ENCODE peak calls at places on chromosomes 2 and 18, in nine cellular contexts. One of them, this sample, is unnamed.

GRCh38 chr2:16244153-16244965 is 304.0 kb downstream of the MYCN start:
- DNase-seq in K562: no peak
- DNase-seq in GM23338: no peak
- DNase-seq in HCT116: no peak
- DNase-seq in OCI-LY7: no peak
- DNase-seq in endothelial cell of umbilical vein: no peak
- DNase-seq in neural progenitor cell: no peak
- DNase-seq in fibroblast of lung: no peak
- DNase-seq in astrocyte: no peak
- DNase-seq in this sample: no peak

GRCh38 chr2:47741101-47741500 is 41.8 kb upstream of the MSH6 start:
- DNase-seq in HCT116: no peak
- DNase-seq in endothelial cell of umbilical vein: no peak
- DNase-seq in neural progenitor cell: no peak
- DNase-seq in K562: no peak
- DNase-seq in astrocyte: no peak
- DNase-seq in fibroblast of lung: no peak
- DNase-seq in OCI-LY7: no peak
- DNase-seq in GM23338: no peak
- DNase-seq in this sample: no peak

GRCh38 chr18:43665239-43665788 is 388.0 kb upstream of the SYT4 start:
- DNase-seq in fibroblast of lung: peak; percentile 93
- DNase-seq in OCI-LY7: no peak
- DNase-seq in astrocyte: peak; percentile 89
- DNase-seq in endothelial cell of umbilical vein: no peak
- DNase-seq in neural progenitor cell: no peak
- DNase-seq in HCT116: no peak
- DNase-seq in GM23338: no peak
- DNase-seq in K562: no peak
- DNase-seq in this sample: no peak

GRCh38 chr18:52451252-52451651 is 111.3 kb downstream of the DCC start:
- DNase-seq in K562: no peak
- DNase-seq in fibroblast of lung: no peak
- DNase-seq in astrocyte: no peak
- DNase-seq in OCI-LY7: no peak
- DNase-seq in GM23338: no peak
- DNase-seq in neural progenitor cell: peak; percentile 9
- DNase-seq in endothelial cell of umbilical vein: no peak
- DNase-seq in HCT116: no peak
- DNase-seq in this sample: no peak

GRCh38 chr2:197866449-197866848 is 62.1 kb downstream of the PLCL1 start:
- DNase-seq in GM23338: no peak
- DNase-seq in fibroblast of lung: no peak
- DNase-seq in neural progenitor cell: no peak
- DNase-seq in K562: no peak
- DNase-seq in OCI-LY7: no peak
- DNase-seq in astrocyte: no peak
- DNase-seq in endothelial cell of umbilical vein: no peak
- DNase-seq in HCT116: no peak
- DNase-seq in this sample: no peak

GRCh38 chr18:75112486-75113096 is 96.3 kb downstream of the PTGR3 start:
- DNase-seq in endothelial cell of umbilical vein: no peak
- DNase-seq in OCI-LY7: no peak
- DNase-seq in K562: no peak
- DNase-seq in fibroblast of lung: no peak
- DNase-seq in HCT116: no peak
- DNase-seq in astrocyte: no peak
- DNase-seq in neural progenitor cell: no peak
- DNase-seq in GM23338: no peak
- DNase-seq in this sample: no peak

GRCh38 chr2:181396575-181397062 is 60.6 kb upstream of the ITGA4 start:
- DNase-seq in astrocyte: peak; percentile 72
- DNase-seq in endothelial cell of umbilical vein: no peak
- DNase-seq in HCT116: no peak
- DNase-seq in K562: no peak
- DNase-seq in GM23338: no peak
- DNase-seq in neural progenitor cell: no peak
- DNase-seq in OCI-LY7: peak; percentile 35
- DNase-seq in fibroblast of lung: peak; percentile 71
- DNase-seq in this sample: no peak

GRCh38 chr18:64110692-64111480 is 38.0 kb downstream of the LINC00305 start:
- DNase-seq in fibroblast of lung: no peak
- DNase-seq in GM23338: no peak
- DNase-seq in endothelial cell of umbilical vein: no peak
- DNase-seq in astrocyte: no peak
- DNase-seq in neural progenitor cell: no peak
- DNase-seq in OCI-LY7: no peak
- DNase-seq in HCT116: no peak
- DNase-seq in K562: no peak
- DNase-seq in this sample: no peak

GRCh38 chr2:238408615-238409340 is 17.9 kb upstream of the ASB1 start:
- DNase-seq in endothelial cell of umbilical vein: no peak
- DNase-seq in OCI-LY7: no peak
- DNase-seq in HCT116: no peak
- DNase-seq in astrocyte: no peak
- DNase-seq in K562: no peak
- DNase-seq in neural progenitor cell: no peak
- DNase-seq in fibroblast of lung: no peak
- DNase-seq in GM23338: no peak
- DNase-seq in this sample: no peak

GRCh38 chr2:217996345-217996744 is 6.5 kb downstream of the TNS1 start:
- DNase-seq in K562: no peak
- DNase-seq in endothelial cell of umbilical vein: no peak
- DNase-seq in fibroblast of lung: peak; percentile 80
- DNase-seq in neural progenitor cell: no peak
- DNase-seq in OCI-LY7: no peak
- DNase-seq in HCT116: no peak
- DNase-seq in astrocyte: peak; percentile 69
- DNase-seq in GM23338: no peak
- DNase-seq in this sample: no peak

GRCh38 chr2:33670392-33670937 is 71.4 kb upstream of the FAM98A start:
- DNase-seq in astrocyte: no peak
- DNase-seq in endothelial cell of umbilical vein: no peak
- DNase-seq in fibroblast of lung: no peak
- DNase-seq in GM23338: peak; percentile 70
- DNase-seq in HCT116: peak; percentile 16
- DNase-seq in OCI-LY7: no peak
- DNase-seq in K562: peak; percentile 7
- DNase-seq in neural progenitor cell: peak; percentile 9
- DNase-seq in this sample: peak; percentile 61

GRCh38 chr2:63851912-63852311 is 10.2 kb downstream of the UGP2 start:
- DNase-seq in K562: no peak
- DNase-seq in GM23338: no peak
- DNase-seq in neural progenitor cell: no peak
- DNase-seq in HCT116: no peak
- DNase-seq in OCI-LY7: no peak
- DNase-seq in fibroblast of lung: no peak
- DNase-seq in endothelial cell of umbilical vein: no peak
- DNase-seq in astrocyte: no peak
- DNase-seq in this sample: no peak

GRCh38 chr2:179954026-179954425 is 53.1 kb downstream of the CWC22 start:
- DNase-seq in fibroblast of lung: no peak
- DNase-seq in endothelial cell of umbilical vein: no peak
- DNase-seq in OCI-LY7: no peak
- DNase-seq in astrocyte: no peak
- DNase-seq in GM23338: no peak
- DNase-seq in K562: no peak
- DNase-seq in HCT116: no peak
- DNase-seq in neural progenitor cell: no peak
- DNase-seq in this sample: no peak

GRCh38 chr2:108189316-108189715 is 50.5 kb upstream of the SULT1C3 start:
- DNase-seq in astrocyte: peak; percentile 18
- DNase-seq in neural progenitor cell: peak; percentile 11
- DNase-seq in HCT116: no peak
- DNase-seq in K562: no peak
- DNase-seq in fibroblast of lung: peak; percentile 16
- DNase-seq in endothelial cell of umbilical vein: no peak
- DNase-seq in GM23338: no peak
- DNase-seq in OCI-LY7: no peak
- DNase-seq in this sample: no peak

GRCh38 chr2:24021122-24021998 is 11.5 kb downstream of the MFSD2B start:
- DNase-seq in OCI-LY7: peak; percentile 44
- DNase-seq in endothelial cell of umbilical vein: no peak
- DNase-seq in HCT116: no peak
- DNase-seq in astrocyte: no peak
- DNase-seq in fibroblast of lung: no peak
- DNase-seq in K562: peak; percentile 72
- DNase-seq in neural progenitor cell: peak; percentile 57
- DNase-seq in GM23338: peak; percentile 87
- DNase-seq in this sample: peak; percentile 85

GRCh38 chr18:995641-996040 is 91.0 kb downstream of the ADCYAP1 start:
- DNase-seq in astrocyte: peak; percentile 91
- DNase-seq in K562: no peak
- DNase-seq in OCI-LY7: no peak
- DNase-seq in GM23338: no peak
- DNase-seq in HCT116: no peak
- DNase-seq in endothelial cell of umbilical vein: peak; percentile 87
- DNase-seq in fibroblast of lung: peak; percentile 93
- DNase-seq in neural progenitor cell: no peak
- DNase-seq in this sample: no peak

GRCh38 chr2:138219961-138220360 is 255.7 kb downstream of the HNMT start:
- DNase-seq in OCI-LY7: no peak
- DNase-seq in fibroblast of lung: no peak
- DNase-seq in astrocyte: no peak
- DNase-seq in GM23338: no peak
- DNase-seq in HCT116: no peak
- DNase-seq in endothelial cell of umbilical vein: no peak
- DNase-seq in K562: no peak
- DNase-seq in neural progenitor cell: no peak
- DNase-seq in this sample: no peak

GRCh38 chr2:119491776-119492525 is 32.3 kb downstream of the SCTR start:
- DNase-seq in HCT116: peak; percentile 49
- DNase-seq in OCI-LY7: no peak
- DNase-seq in K562: no peak
- DNase-seq in neural progenitor cell: no peak
- DNase-seq in endothelial cell of umbilical vein: peak; percentile 49
- DNase-seq in GM23338: peak; percentile 76
- DNase-seq in fibroblast of lung: peak; percentile 95
- DNase-seq in astrocyte: peak; percentile 93
- DNase-seq in this sample: no peak

GRCh38 chr2:120856421-120856862 is 120.8 kb downstream of the GLI2 start:
- DNase-seq in GM23338: peak; percentile 84
- DNase-seq in OCI-LY7: no peak
- DNase-seq in HCT116: no peak
- DNase-seq in fibroblast of lung: peak; percentile 78
- DNase-seq in K562: no peak
- DNase-seq in neural progenitor cell: peak; percentile 78
- DNase-seq in astrocyte: peak; percentile 63
- DNase-seq in endothelial cell of umbilical vein: no peak
- DNase-seq in this sample: peak; percentile 77
- TF ChIP-seq CTCF in GM23338: peak; percentile 34
- TF ChIP-seq CTCF in OCI-LY7: no peak
- TF ChIP-seq CTCF in HCT116: no peak
- TF ChIP-seq CTCF in fibroblast of lung: peak; percentile 6
- TF ChIP-seq CTCF in K562: peak; percentile 14
- TF ChIP-seq CTCF in neural progenitor cell: peak; percentile 41
- TF ChIP-seq CTCF in astrocyte: peak; percentile 25
- TF ChIP-seq CTCF in endothelial cell of umbilical vein: no peak
- TF ChIP-seq CTCF in this sample: peak; percentile 54

GRCh38 chr2:101354910-101355309 is 32.4 kb downstream of the CREG2 start:
- DNase-seq in OCI-LY7: no peak
- DNase-seq in HCT116: no peak
- DNase-seq in K562: no peak
- DNase-seq in endothelial cell of umbilical vein: no peak
- DNase-seq in neural progenitor cell: no peak
- DNase-seq in fibroblast of lung: no peak
- DNase-seq in GM23338: no peak
- DNase-seq in astrocyte: no peak
- DNase-seq in this sample: no peak
- H2AFZ ChIP-seq in OCI-LY7: no peak overlapping the region
- H2AFZ ChIP-seq in HCT116: no peak overlapping the region
- H2AFZ ChIP-seq in K562: no peak overlapping the region
- H2AFZ ChIP-seq in endothelial cell of umbilical vein: no peak overlapping the region
- H2AFZ ChIP-seq in neural progenitor cell: peak overlapping the region; percentile 76
- H2AFZ ChIP-seq in fibroblast of lung: no peak overlapping the region
- H2AFZ ChIP-seq in GM23338: peak overlapping the region; percentile 91
- H2AFZ ChIP-seq in astrocyte: no peak overlapping the region
- H2AFZ ChIP-seq in this sample: no peak overlapping the region

DNA sequence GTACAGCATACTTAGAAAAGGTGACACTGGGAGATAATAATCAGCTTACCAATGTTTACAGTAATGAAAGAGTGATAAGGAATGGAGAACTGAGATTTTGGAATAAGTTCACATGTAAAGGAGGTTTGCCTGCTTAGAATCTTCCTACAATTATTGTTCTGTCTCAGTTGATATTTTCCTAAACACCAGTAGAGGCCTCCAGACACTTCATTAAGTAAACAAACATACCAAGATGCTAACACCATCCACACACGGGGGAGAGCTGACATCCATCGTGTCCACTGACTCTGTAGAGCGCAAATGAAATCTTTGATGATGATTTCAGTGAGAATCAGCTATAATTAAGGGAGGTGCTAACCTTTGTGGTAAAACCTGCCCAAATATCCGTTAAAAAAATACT is 211.7 kb upstream of the MMADHC start:
- DNase-seq in astrocyte: peak; percentile 13
- DNase-seq in fibroblast of lung: peak; percentile 9
- DNase-seq in neural progenitor cell: peak; percentile 38
- DNase-seq in K562: no peak
- DNase-seq in GM23338: peak; percentile 6
- DNase-seq in OCI-LY7: no peak
- DNase-seq in HCT116: peak; percentile 2
- DNase-seq in endothelial cell of umbilical vein: peak; percentile 52
- DNase-seq in this sample: no peak
- TF ChIP-seq CTCF in astrocyte: no peak
- TF ChIP-seq CTCF in fibroblast of lung: peak; percentile 18
- TF ChIP-seq CTCF in neural progenitor cell: peak; percentile 53
- TF ChIP-seq CTCF in K562: no peak
- TF ChIP-seq CTCF in GM23338: no peak
- TF ChIP-seq CTCF in OCI-LY7: peak; percentile 20
- TF ChIP-seq CTCF in HCT116: peak; percentile 49
- TF ChIP-seq CTCF in endothelial cell of umbilical vein: peak; percentile 15
- TF ChIP-seq CTCF in this sample: peak; percentile 27

DNA sequence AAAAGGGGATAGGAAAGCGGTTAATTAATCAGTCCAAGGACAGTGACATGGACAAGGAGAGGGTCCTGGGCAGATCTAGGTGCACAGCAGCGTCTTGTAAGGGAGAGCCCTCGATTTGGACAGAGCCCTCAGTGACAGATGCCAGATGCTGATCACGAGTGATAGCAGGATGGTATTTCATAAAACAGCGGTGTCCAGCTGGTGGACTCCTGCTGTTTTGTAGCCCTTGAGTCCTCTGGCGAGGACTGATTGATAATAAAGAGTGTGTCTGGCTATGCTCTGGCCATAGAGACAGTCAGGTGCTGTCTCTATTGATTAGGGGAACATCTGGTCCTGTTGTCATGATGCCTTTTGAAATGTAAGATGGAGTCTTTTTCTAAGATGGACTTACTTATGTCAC is 180.7 kb downstream of the NCK2 start:
- DNase-seq in fibroblast of lung: no peak
- DNase-seq in astrocyte: no peak
- DNase-seq in GM23338: no peak
- DNase-seq in neural progenitor cell: no peak
- DNase-seq in K562: no peak
- DNase-seq in HCT116: no peak
- DNase-seq in endothelial cell of umbilical vein: no peak
- DNase-seq in OCI-LY7: no peak
- DNase-seq in this sample: no peak
- H2AFZ ChIP-seq in fibroblast of lung: no peak overlapping the region
- H2AFZ ChIP-seq in astrocyte: no peak overlapping the region
- H2AFZ ChIP-seq in GM23338: no peak overlapping the region
- H2AFZ ChIP-seq in neural progenitor cell: no peak overlapping the region
- H2AFZ ChIP-seq in K562: no peak overlapping the region
- H2AFZ ChIP-seq in HCT116: no peak overlapping the region
- H2AFZ ChIP-seq in endothelial cell of umbilical vein: no peak overlapping the region
- H2AFZ ChIP-seq in OCI-LY7: no peak overlapping the region
- H2AFZ ChIP-seq in this sample: no peak overlapping the region